ENCODE peak calls at places on chromosome 7, in four cellular contexts. K is AG04449, Q is fibroblast of lung, P is AG10803. I is an unnamed sample.

GRCh38 chr7:123769371-123769770 is 20.6 kb upstream of the WASL start:
- DNase-seq in Q (peak; percentile 76), K (no peak), P (peak; percentile 25), I (peak; percentile 85)

GRCh38 chr7:73986158-73986631 is 41.8 kb upstream of the ELN start:
- DNase-seq in K (no peak), Q (peak; percentile 22), P (no peak), I (no peak)

GRCh38 chr7:82382276-82382675 is 61.3 kb downstream of the CACNA2D1 start:
- DNase-seq in Q (no peak), K (no peak), P (no peak), I (no peak)

GRCh38 chr7:156223935-156224334 is 411.7 kb upstream of the SHH start:
- DNase-seq in P (no peak), K (no peak), Q (no peak), I (no peak)

GRCh38 chr7:128361463-128362441 is at the start of gene PRRT4:
- DNase-seq in P (no peak), Q (no peak), K (no peak), I (no peak)

GRCh38 chr7:55087521-55087961 is 68.7 kb downstream of the EGFR start:
- DNase-seq in P (no peak), K (no peak), Q (no peak), I (peak; percentile 75)

GRCh38 chr7:51477819-51478218 is 161.2 kb upstream of the COBL start:
- DNase-seq in P (no peak), Q (no peak), K (no peak), I (no peak)

GRCh38 chr7:17010637-17011300 is 129.0 kb upstream of the AGR3 start:
- DNase-seq in P (no peak), K (no peak), Q (no peak), I (no peak)

GRCh38 chr7:778968-779451 is 51.9 kb upstream of the PRKAR1B start:
- DNase-seq in P (no peak), Q (peak; percentile 25), K (no peak), I (no peak)

GRCh38 chr7:20238754-20239324 is 21.7 kb upstream of the MACC1 start:
- DNase-seq in Q (no peak), K (no peak), P (no peak), I (no peak)

GRCh38 chr7:37352974-37353948 is 95.4 kb downstream of the ELMO1 start:
- DNase-seq in P (no peak), K (no peak), Q (no peak), I (no peak)

GRCh38 chr7:96729795-96730194 is 20.1 kb upstream of the SEM1 start:
- DNase-seq in Q (no peak), K (no peak), P (no peak), I (no peak)

GRCh38 chr7:1296727-1297475 is 64.2 kb downstream of the UNCX start:
- DNase-seq in Q (no peak), P (no peak), K (no peak), I (no peak)

GRCh38 chr7:26237035-26237807 is 35.7 kb downstream of the CBX3 start:
- DNase-seq in K (no peak), P (no peak), Q (no peak), I (no peak)

DNA sequence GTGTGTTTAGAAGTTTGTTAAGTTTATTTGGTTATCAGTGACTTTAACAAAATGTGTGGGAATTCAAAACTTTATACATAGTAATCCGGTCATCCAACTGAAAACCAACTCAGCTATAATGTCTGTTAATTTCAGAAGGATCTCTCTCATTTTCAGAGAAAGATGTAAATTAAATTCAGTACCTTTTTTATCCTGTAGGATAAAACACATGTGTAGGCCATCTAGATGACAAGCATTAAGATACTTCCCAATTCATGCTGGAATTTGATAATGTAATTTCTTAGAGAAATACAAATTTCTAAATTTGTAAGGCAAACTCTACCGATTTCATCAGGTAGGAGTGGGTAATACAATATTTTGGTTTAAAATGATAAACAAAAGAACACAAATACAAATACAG is 43.4 kb upstream of the STEAP4 start:
- DNase-seq in Q (no peak), P (no peak), K (no peak), I (no peak)
- TF ChIP-seq CTCF in Q (no peak), P (no peak), K (no peak), I (no peak)

GRCh38 chr7:30321992-30322637 is 37.7 kb downstream of the ZNRF2 start:
- DNase-seq in K (no peak), Q (peak; percentile 34), P (peak; percentile 64), I (no peak)
- H3K4me3 ChIP-seq in K (no peak overlapping the region), Q (peak overlapping the region; percentile 28), P (peak overlapping the region; percentile 16), I (no peak overlapping the region)

GRCh38 chr7:157238087-157238486 is 98.7 kb upstream of the DNAJB6 start:
- DNase-seq in P (no peak), Q (no peak), K (no peak), I (no peak)
- TF ChIP-seq CTCF in P (no peak), Q (no peak), K (no peak), I (peak; percentile 12)

DNA sequence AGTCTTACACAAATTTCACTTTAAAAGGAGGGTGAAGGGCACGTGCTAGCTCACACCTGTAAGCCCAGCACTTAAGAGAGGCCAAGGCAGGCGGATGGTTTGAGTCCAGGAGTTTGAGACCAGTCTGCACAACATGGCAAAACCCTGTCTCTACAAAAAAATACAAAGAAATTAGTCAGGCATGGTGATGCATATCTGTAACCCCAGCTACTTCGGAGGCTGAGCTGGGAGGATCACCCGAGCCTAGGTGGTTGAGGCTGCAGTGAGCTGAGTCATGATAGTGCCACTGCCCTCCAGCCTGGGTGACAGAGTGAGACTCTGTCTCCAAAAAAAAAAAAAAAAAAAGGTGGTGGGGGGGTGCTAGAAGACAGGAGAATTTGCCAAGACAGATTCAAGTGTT is 237.3 kb upstream of the KLF14 start:
- DNase-seq in P (no peak), K (no peak), Q (no peak), I (no peak)
- H3K4me3 ChIP-seq in P (no peak overlapping the region), K (no peak overlapping the region), Q (no peak overlapping the region), I (no peak overlapping the region)

DNA sequence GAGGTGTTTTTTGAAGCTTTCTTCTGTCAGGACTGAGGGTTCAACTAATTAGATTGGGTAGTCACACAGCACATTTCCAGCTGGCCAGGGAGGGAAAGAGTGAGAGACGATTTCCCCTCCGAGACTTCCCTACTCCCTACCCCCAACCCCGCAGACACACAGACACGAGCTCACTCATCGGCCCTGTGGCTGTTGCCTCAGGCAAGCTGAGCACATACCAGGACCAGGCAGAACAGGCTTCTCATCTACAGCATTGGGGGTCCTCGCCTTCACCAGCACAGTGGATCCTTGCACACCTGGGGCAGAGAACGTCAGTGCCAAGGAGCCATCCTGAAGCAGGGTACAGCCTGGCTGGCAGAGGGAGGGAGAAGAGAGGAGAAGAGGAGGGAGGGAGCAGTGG is 144.1 kb downstream of the TMEM178B start:
- DNase-seq in Q (no peak), K (no peak), P (no peak), I (no peak)
- TF ChIP-seq CTCF in Q (no peak), K (no peak), P (no peak), I (no peak)

GRCh38 chr7:99579956-99580777 is 17.9 kb upstream of the TMEM225B start:
- DNase-seq in K (no peak), Q (peak; percentile 52), P (peak; percentile 22), I (no peak)

GRCh38 chr7:99576251-99576650 is 17.8 kb downstream of the ZNF655 start:
- DNase-seq in Q (no peak), P (no peak), K (no peak), I (no peak)

DNA sequence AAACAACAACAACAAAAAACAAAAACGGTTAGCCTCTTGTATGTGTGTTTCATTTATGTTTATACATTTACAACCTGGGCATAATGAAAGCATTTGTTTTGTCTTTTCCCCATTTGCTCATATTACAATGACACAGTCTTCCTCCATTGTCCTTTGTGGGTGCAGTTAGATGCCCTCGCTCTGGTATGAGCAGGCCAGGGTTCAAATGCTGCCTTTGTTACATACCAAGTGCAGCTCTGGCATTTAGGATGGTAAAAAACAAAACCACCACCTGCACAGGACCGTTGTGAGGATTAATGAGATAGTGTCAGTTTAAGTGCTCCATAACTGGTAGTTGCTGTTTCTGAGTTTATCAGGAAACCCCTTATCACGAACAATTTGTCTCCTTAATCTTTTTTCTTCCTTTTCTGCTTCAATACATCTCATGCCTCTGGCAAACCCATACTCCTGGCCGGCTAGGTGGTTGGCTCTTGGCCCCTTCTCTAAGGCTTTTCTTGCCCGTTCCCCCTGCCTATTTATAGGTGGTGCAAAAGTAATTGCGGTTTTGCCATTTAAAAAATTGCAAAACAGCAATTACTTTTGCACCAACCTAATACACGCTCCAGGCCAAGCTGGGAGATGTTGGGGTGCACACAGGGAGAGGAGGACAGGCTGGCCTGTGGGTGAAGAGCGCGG is 18.6 kb upstream of the TMEM225B start:
- DNase-seq in K (no peak), Q (peak; percentile 15), P (no peak), I (no peak)
- H3K4me3 ChIP-seq in K (peak overlapping the region; percentile 61), Q (peak overlapping the region; percentile 73), P (peak overlapping the region; percentile 68), I (peak overlapping the region; percentile 64)

GRCh38 chr7:140983802-140984201 is 30.9 kb downstream of the MRPS33 start:
- DNase-seq in K (no peak), P (no peak), Q (peak; percentile 12), I (no peak)
- TF ChIP-seq CTCF in K (no peak), P (no peak), Q (peak; percentile 26), I (peak; percentile 31)

GRCh38 chr7:148261523-148261922 is 329.0 kb upstream of the C7orf33 start:
- DNase-seq in P (no peak), K (no peak), Q (no peak), I (no peak)

GRCh38 chr7:148261996-148262688 is 328.4 kb upstream of the C7orf33 start:
- DNase-seq in P (no peak), K (no peak), Q (no peak), I (no peak)

GRCh38 chr7:148264933-148265557 is 325.5 kb upstream of the C7orf33 start:
- DNase-seq in K (no peak), Q (peak; percentile 47), P (peak; percentile 25), I (peak; percentile 4)

GRCh38 chr7:148262721-148263229 is 327.8 kb upstream of the C7orf33 start:
- DNase-seq in P (peak; percentile 42), Q (peak; percentile 48), K (no peak), I (no peak)

GRCh38 chr7:148265896-148266295 is 324.7 kb upstream of the C7orf33 start:
- DNase-seq in K (no peak), P (no peak), Q (no peak), I (no peak)
- H3K4me3 ChIP-seq in K (no peak overlapping the region), P (no peak overlapping the region), Q (no peak overlapping the region), I (no peak overlapping the region)

GRCh38 chr7:2660359-2661095 is 27.5 kb upstream of the AMZ1 start:
- DNase-seq in K (no peak), P (no peak), Q (no peak), I (no peak)

GRCh38 chr7:2663121-2663886 is 24.7 kb upstream of the AMZ1 start:
- DNase-seq in K (no peak), P (no peak), Q (peak; percentile 47), I (no peak)

GRCh38 chr7:2661096-2661449 is 26.9 kb upstream of the AMZ1 start:
- DNase-seq in P (no peak), K (no peak), Q (no peak), I (no peak)

GRCh38 chr7:2662273-2663120 is 25.5 kb upstream of the AMZ1 start:
- DNase-seq in P (no peak), K (no peak), Q (no peak), I (no peak)

DNA sequence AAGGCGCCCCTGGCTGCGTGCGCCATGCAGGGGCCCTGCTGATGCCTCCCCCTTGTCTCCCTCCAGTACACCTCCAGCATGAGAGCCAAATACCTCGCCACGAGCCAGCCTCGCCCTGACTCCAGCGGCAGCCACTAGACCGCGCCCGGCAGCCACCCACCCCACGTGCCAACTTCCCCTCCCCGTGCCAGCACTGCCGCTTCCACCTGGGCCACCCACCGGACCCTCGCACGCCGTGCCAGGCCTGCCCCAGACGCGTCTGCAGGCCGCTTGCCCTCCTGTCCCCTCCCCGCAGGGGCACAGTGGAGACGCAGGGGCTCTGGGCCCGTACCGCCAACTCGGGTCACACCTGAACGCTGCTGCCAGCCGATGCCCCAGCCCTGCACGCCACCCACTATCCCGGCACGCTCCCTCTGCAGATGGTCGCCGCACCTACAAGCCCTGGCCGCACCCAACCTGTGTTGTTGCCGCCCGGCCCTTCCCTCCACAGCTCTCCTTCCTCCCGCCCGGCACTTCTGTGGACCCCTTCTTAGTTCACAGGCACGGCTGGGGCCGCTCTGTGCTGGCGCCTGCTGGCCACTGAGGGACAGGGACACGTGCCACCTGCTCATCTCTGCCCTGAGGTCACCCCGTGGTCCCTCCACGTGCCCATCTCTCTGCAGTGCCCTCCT is 26.3 kb upstream of the AMZ1 start:
- DNase-seq in Q (no peak), P (no peak), K (no peak), I (no peak)
- TF ChIP-seq CTCF in Q (peak; percentile 6), P (no peak), K (peak; percentile 24), I (peak; percentile 16)

I was measured in epithelial cell of proximal tubule.